ENCODE peak calls at places on chromosomes 4 and X, in six cellular contexts. B, Z, S, U, L and O are unnamed samples.

GRCh38 chr4:38281416-38282071 is 321.3 kb downstream of the PTTG2 start:
- DNase-seq in B (peak; percentile 64), Z (no peak), S (peak; percentile 48), U (peak; percentile 56), L (peak; percentile 65), O (no peak)

GRCh38 chrX:134172588-134173259 is 64.3 kb upstream of the CCDC160 start:
- DNase-seq in B (no peak), Z (no peak), S (no peak), U (no peak), L (peak; percentile 17), O (peak; percentile 27)

GRCh38 chr4:1864076-1865008 is 6.9 kb upstream of the NSD2 start:
- DNase-seq in B (no peak), Z (no peak), S (no peak), U (no peak), L (no peak), O (peak; percentile 34)

GRCh38 chrX:41137589-41137988 is 52.3 kb downstream of the USP9X start:
- DNase-seq in B (peak; percentile 12), Z (no peak), S (no peak), U (no peak), L (peak; percentile 36), O (no peak)

GRCh38 chr4:108352664-108353308 is 184.1 kb upstream of the LEF1 start:
- DNase-seq in B (no peak), Z (no peak), S (no peak), U (no peak), L (no peak), O (peak; percentile 27)

GRCh38 chr4:19711871-19712270 is 539.8 kb upstream of the SLIT2 start:
- DNase-seq in B (peak; percentile 88), Z (no peak), S (peak; percentile 2), U (peak; percentile 85), L (peak; percentile 74), O (no peak)

GRCh38 chr4:148618856-148619255 is 176.6 kb upstream of the NR3C2 start:
- DNase-seq in B (peak; percentile 30), Z (no peak), S (no peak), U (peak; percentile 4), L (no peak), O (no peak)

GRCh38 chr4:89268572-89269180 is 38.9 kb downstream of the GPRIN3 start:
- DNase-seq in B (no peak), Z (no peak), S (no peak), U (peak; percentile 4), L (no peak), O (no peak)

GRCh38 chrX:88988796-88989195 is 241.8 kb downstream of the CPXCR1 start:
- DNase-seq in B (no peak), Z (no peak), S (no peak), U (no peak), L (no peak), O (no peak)

GRCh38 chrX:19046343-19047215 is 62.7 kb upstream of the PHKA2 start:
- DNase-seq in B (peak; percentile 56), Z (peak; percentile 26), S (peak; percentile 38), U (peak; percentile 31), L (peak; percentile 58), O (peak; percentile 16)

GRCh38 chr4:87498446-87498900 is 30.7 kb downstream of the SPARCL1 start:
- DNase-seq in B (peak; percentile 43), Z (no peak), S (no peak), U (peak; percentile 30), L (peak; percentile 66), O (no peak)

GRCh38 chrX:136259543-136259942 is 8.3 kb upstream of the MAP7D3 start:
- DNase-seq in B (peak; percentile 77), Z (no peak), S (no peak), U (peak; percentile 76), L (peak; percentile 73), O (no peak)

GRCh38 chr4:79652232-79652631 is 244.2 kb upstream of the GK2 start:
- DNase-seq in B (peak; percentile 75), Z (no peak), S (no peak), U (peak; percentile 75), L (peak; percentile 37), O (peak; percentile 46)

GRCh38 chrX:45557390-45557789 is 356.7 kb upstream of the DIPK2B start:
- DNase-seq in B (no peak), Z (no peak), S (peak; percentile 25), U (no peak), L (peak; percentile 0), O (no peak)

GRCh38 chr4:113837397-113837796 is 75.9 kb upstream of the CAMK2D start:
- DNase-seq in B (peak; percentile 91), Z (no peak), S (peak; percentile 86), U (peak; percentile 87), L (peak; percentile 94), O (peak; percentile 7)

GRCh38 chr4:36215627-36216026 is 28.7 kb downstream of the ARAP2 start:
- DNase-seq in B (no peak), Z (no peak), S (no peak), U (no peak), L (no peak), O (no peak)

GRCh38 chr4:36222702-36223101 is 21.6 kb downstream of the ARAP2 start:
- DNase-seq in B (peak; percentile 31), Z (no peak), S (no peak), U (peak; percentile 14), L (no peak), O (no peak)

GRCh38 chr4:36224969-36225903 is 19.1 kb downstream of the ARAP2 start:
- DNase-seq in B (no peak), Z (no peak), S (no peak), U (no peak), L (no peak), O (no peak)

GRCh38 chr4:36218121-36218520 is 26.2 kb downstream of the ARAP2 start:
- DNase-seq in B (no peak), Z (no peak), S (no peak), U (no peak), L (no peak), O (no peak)

DNA sequence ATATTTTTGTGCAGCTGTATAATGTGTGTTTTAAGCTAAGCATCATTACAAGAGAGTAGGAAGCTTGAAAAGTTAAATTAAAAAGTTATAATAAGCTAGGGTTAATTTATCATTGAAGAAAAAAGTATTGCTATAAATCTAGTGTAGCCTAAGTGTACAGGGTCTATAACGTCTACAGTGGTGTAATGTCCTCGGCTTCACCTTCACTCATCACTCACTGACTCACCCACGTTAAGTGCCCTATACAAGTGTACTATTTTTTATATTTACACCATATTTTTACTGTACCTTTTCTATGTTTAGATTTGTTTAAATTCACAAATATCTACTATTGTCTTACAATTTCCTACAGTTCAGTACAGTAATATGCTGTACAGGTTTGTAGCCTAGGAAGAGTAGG is 23.5 kb downstream of the ARAP2 start:
- DNase-seq in B (no peak), Z (no peak), S (no peak), U (no peak), L (no peak), O (no peak)
- H3K4me1 ChIP-seq in B (no peaks in the 10 kb centered on the region), Z (peaks cover 31% of the 10 kb centered on the region), S (peaks cover 12% of the 10 kb centered on the region), U (peaks cover 3% of the 10 kb centered on the region), L (no peaks in the 10 kb centered on the region), O (no peaks in the 10 kb centered on the region)

GRCh38 chr4:93828332-93828829 is at the start of gene ATOH1:
- DNase-seq in B (peak; percentile 7), Z (peak; percentile 15), S (peak; percentile 17), U (no peak), L (peak; percentile 13), O (peak; percentile 55)

GRCh38 chr4:93827272-93827947 is 1.1 kb upstream of the ATOH1 start:
- DNase-seq in B (no peak), Z (no peak), S (no peak), U (no peak), L (no peak), O (no peak)

GRCh38 chr4:93829531-93830089 is 1.1 kb downstream of the ATOH1 start:
- DNase-seq in B (no peak), Z (no peak), S (no peak), U (no peak), L (peak; percentile 2), O (no peak)

GRCh38 chr4:93830090-93830818 is 1.7 kb downstream of the ATOH1 start:
- DNase-seq in B (no peak), Z (no peak), S (no peak), U (no peak), L (no peak), O (no peak)

GRCh38 chr4:93828830-93829530 is 427 bp downstream of the ATOH1 start:
- DNase-seq in B (peak; percentile 3), Z (no peak), S (no peak), U (no peak), L (peak; percentile 24), O (peak; percentile 30)
- TF ChIP-seq EZH2 in B (no peak), Z (no peak), S (peak; percentile 74), U (peak; percentile 42), L (peak; percentile 43), O (no peak)

GRCh38 chrX:71174795-71175194 is 30.2 kb downstream of the NLGN3 start:
- DNase-seq in B (no peak), Z (no peak), S (no peak), U (no peak), L (no peak), O (no peak)

GRCh38 chrX:71170660-71171059 is 26.0 kb downstream of the NLGN3 start:
- DNase-seq in B (no peak), Z (no peak), S (no peak), U (no peak), L (no peak), O (no peak)

GRCh38 chrX:71175531-71175930 is 30.9 kb downstream of the NLGN3 start:
- DNase-seq in B (no peak), Z (no peak), S (no peak), U (no peak), L (no peak), O (no peak)

GRCh38 chrX:71171110-71171801 is 26.6 kb downstream of the NLGN3 start:
- DNase-seq in B (no peak), Z (no peak), S (no peak), U (no peak), L (no peak), O (no peak)

DNA sequence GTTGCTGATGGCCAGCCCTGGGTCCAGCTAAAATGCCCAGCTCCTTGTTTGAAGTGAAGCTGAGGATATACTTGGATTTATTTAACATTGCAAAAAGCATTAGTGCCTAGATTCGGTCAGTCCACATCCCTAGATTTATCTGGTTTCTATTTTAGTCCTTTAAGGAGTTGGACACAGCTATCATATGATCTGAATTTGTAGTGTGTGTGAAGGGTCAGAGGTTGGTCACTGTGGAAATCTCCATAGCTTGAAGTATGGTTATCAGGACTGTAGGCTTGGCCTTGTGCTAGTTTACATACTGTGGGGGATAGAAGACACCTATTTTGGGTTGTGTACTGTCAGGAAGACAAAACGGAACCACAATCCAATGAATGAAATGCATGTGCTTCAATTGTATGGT is 28.8 kb downstream of the NLGN3 start:
- DNase-seq in B (no peak), Z (no peak), S (no peak), U (no peak), L (no peak), O (no peak)
- H3K4me1 ChIP-seq in B (no peaks in the 10 kb centered on the region), Z (no peaks in the 10 kb centered on the region), S (no peaks in the 10 kb centered on the region), U (no peaks in the 10 kb centered on the region), L (peaks cover 14% of the 10 kb centered on the region), O (peaks cover 4% of the 10 kb centered on the region)

GRCh38 chr4:101014417-101014816 is 332.9 kb downstream of the PPP3CA start:
- DNase-seq in B (no peak), Z (no peak), S (no peak), U (no peak), L (no peak), O (no peak)

GRCh38 chr4:101010987-101011386 is 336.3 kb downstream of the PPP3CA start:
- DNase-seq in B (no peak), Z (no peak), S (no peak), U (no peak), L (no peak), O (no peak)

GRCh38 chr4:101005659-101006058 is 341.7 kb downstream of the PPP3CA start:
- DNase-seq in B (no peak), Z (no peak), S (no peak), U (no peak), L (no peak), O (no peak)

GRCh38 chr4:101009471-101009870 is 337.9 kb downstream of the PPP3CA start:
- DNase-seq in B (no peak), Z (no peak), S (no peak), U (no peak), L (no peak), O (no peak)

GRCh38 chr4:101008503-101008902 is 338.8 kb downstream of the PPP3CA start:
- DNase-seq in B (no peak), Z (peak; percentile 47), S (no peak), U (no peak), L (no peak), O (no peak)
- TF ChIP-seq EZH2 in B (no peak), Z (no peak), S (no peak), U (no peak), L (no peak), O (no peak)